ENCODE peak calls at places on chromosomes 16 and 17, in ten cellular contexts. Q is CD4-positive, alpha-beta T cell; V is CD8-positive, alpha-beta T cell; L is amniotic stem cell; I is stimulated activated CD8-positive, alpha-beta memory T cell treated with anti-CD3 and anti-CD28 coated beads, Interleukin-7, amount 100 ng/mL, for 1 hour; T is KBM-7; S is aorta; B is lower lobe of right lung; O is cardiac fibroblast; U is memory B cell. Y is an unnamed sample.

GRCh38 chr17:75110307-75110937 is 653 bp downstream of the ARMC7 start:
- DNase-seq in B (peak), U (no peak), I (no peak), T (no peak), S (no peak), V (peak), L (no peak), O (no peak), Q (no peak), Y (no peak)

GRCh38 chr16:3655030-3655790 is 719 bp downstream of the DNASE1 start:
- DNase-seq in B (peak), L (no peak), U (no peak), S (peak), O (no peak), V (no peak), T (no peak), Q (no peak), I (no peak), Y (no peak)

GRCh38 chr17:70780031-70780430 is 610.7 kb downstream of the KCNJ2 start:
- DNase-seq in V (no peak), L (no peak), U (no peak), Q (no peak), I (no peak), O (peak), T (no peak), S (no peak), B (no peak), Y (no peak)

GRCh38 chr17:58325976-58326468 is 2.6 kb downstream of the TSPOAP1 start:
- DNase-seq in B (no peak), T (peak), I (no peak), Q (no peak), O (no peak), U (no peak), L (no peak), V (no peak), S (peak), Y (no peak)

GRCh38 chr16:3999890-4000325 is 116.3 kb downstream of the ADCY9 start:
- DNase-seq in Q (no peak), O (peak), B (no peak), T (peak), S (no peak), I (no peak), U (no peak), V (no peak), L (no peak), Y (no peak)

GRCh38 chr16:17963185-17963836 is 373.2 kb downstream of the NPIPA8 start:
- DNase-seq in Q (no peak), L (no peak), O (no peak), B (no peak), V (no peak), S (no peak), T (no peak), U (peak), I (no peak), Y (no peak)

GRCh38 chr16:29658693-29659092 is 4.4 kb upstream of the SPN start:
- DNase-seq in T (no peak), U (no peak), S (no peak), V (no peak), L (no peak), I (no peak), Q (no peak), B (no peak), O (no peak), Y (no peak)

GRCh38 chr16:11361751-11362742 is 16.8 kb downstream of the RMI2 start:
- DNase-seq in V (peak), S (no peak), L (no peak), U (no peak), B (no peak), O (no peak), Q (no peak), I (no peak), T (peak), Y (peak)

GRCh38 chr16:14436410-14436955 is 193.6 kb downstream of the PARN start:
- DNase-seq in V (peak), B (no peak), L (no peak), S (no peak), T (no peak), O (no peak), U (no peak), I (no peak), Q (no peak), Y (no peak)

GRCh38 chr16:86048882-86049585 is 150.1 kb downstream of the IRF8 start:
- DNase-seq in U (no peak), L (no peak), O (no peak), T (no peak), S (no peak), B (no peak), Q (no peak), V (no peak), I (no peak), Y (no peak)

GRCh38 chr16:56753410-56753809 is 23.5 kb downstream of the NUP93 start:
- DNase-seq in V (no peak), T (no peak), L (no peak), U (no peak), B (no peak), Q (no peak), O (peak), I (no peak), S (no peak), Y (no peak)

GRCh38 chr16:46970089-46970488 is 3.4 kb downstream of the DNAJA2 start:
- DNase-seq in V (no peak), L (no peak), B (no peak), T (no peak), U (no peak), S (no peak), O (no peak), I (no peak), Q (no peak), Y (no peak)

GRCh38 chr17:37774508-37774907 is 29.6 kb upstream of the HNF1B start:
- DNase-seq in I (no peak), B (no peak), S (no peak), Q (no peak), T (peak), U (peak), O (no peak), V (no peak), L (no peak), Y (no peak)

GRCh38 chr17:35731239-35731931 is at the start of gene RASL10B:
- DNase-seq in T (peak), I (no peak), S (peak), B (peak), V (peak), U (no peak), Q (no peak), L (no peak), O (peak), Y (no peak)

GRCh38 chr17:54426287-54426886 is 474.3 kb upstream of the TOM1L1 start:
- DNase-seq in S (no peak), I (no peak), U (no peak), Q (no peak), B (no peak), T (peak), O (peak), L (no peak), V (no peak), Y (no peak)

GRCh38 chr17:50491510-50491909 is 12.8 kb downstream of the RSAD1 start:
- DNase-seq in T (no peak), V (no peak), Q (no peak), L (no peak), S (no peak), I (no peak), U (no peak), B (no peak), O (no peak), Y (no peak)

GRCh38 chr17:2181206-2181983 is 122.2 kb downstream of the SMG6 start:
- DNase-seq in B (no peak), Q (no peak), S (peak), U (no peak), L (peak), O (peak), I (no peak), V (no peak), T (no peak), Y (no peak)

GRCh38 chr17:49576121-49576905 is 642 bp downstream of the NXPH3 start:
- DNase-seq in U (no peak), O (peak), Q (no peak), S (peak), B (no peak), V (no peak), L (peak), T (peak), I (no peak), Y (no peak)

GRCh38 chr17:56594528-56595418 is 1.3 kb downstream of the NOG start:
- DNase-seq in B (peak), S (peak), T (peak), L (no peak), V (peak), Q (peak), O (peak), I (no peak), U (no peak), Y (no peak)

GRCh38 chr16:67872131-67872630 is 671 bp upstream of the EDC4 start:
- DNase-seq in I (no peak), T (peak), B (no peak), U (no peak), S (no peak), L (no peak), Q (no peak), O (no peak), V (no peak), Y (no peak)

GRCh38 chr17:73368085-73368631 is 56.4 kb upstream of the CDC42EP4 start:
- DNase-seq in B (no peak), S (no peak), V (no peak), U (no peak), T (no peak), L (no peak), Q (no peak), O (no peak), I (no peak), Y (no peak)

GRCh38 chr16:61900482-61900881 is 135.8 kb downstream of the CDH8 start:
- DNase-seq in O (peak), T (no peak), B (no peak), I (no peak), S (no peak), U (no peak), Q (no peak), L (no peak), V (no peak), Y (no peak)

GRCh38 chr17:73833779-73834613 is 189.8 kb upstream of the SDK2 start:
- DNase-seq in L (no peak), Q (no peak), V (no peak), T (no peak), U (no peak), I (no peak), S (no peak), B (no peak), O (no peak), Y (no peak)

GRCh38 chr17:50976951-50977472 is 110.9 kb upstream of the TOB1 start:
- DNase-seq in S (no peak), O (peak), L (no peak), V (no peak), I (no peak), B (no peak), T (peak), U (no peak), Q (no peak), Y (no peak)

GRCh38 chr17:80499536-80499935 is 23.1 kb upstream of the NPTX1 start:
- DNase-seq in O (no peak), B (no peak), Q (no peak), U (no peak), T (no peak), I (no peak), S (no peak), V (no peak), L (no peak), Y (no peak)

GRCh38 chr16:964696-965395 is 5.9 kb downstream of the LMF1 start:
- DNase-seq in I (no peak), U (no peak), T (no peak), B (peak), L (no peak), V (peak), Q (peak), S (peak), O (no peak), Y (no peak)

GRCh38 chr16:19700319-19700781 is 17.7 kb downstream of the KNOP1 start:
- DNase-seq in I (no peak), U (no peak), V (no peak), Q (no peak), T (no peak), O (peak), L (no peak), S (peak), B (no peak), Y (no peak)

GRCh38 chr17:39867084-39867890 is 715 bp upstream of the ZPBP2 start:
- DNase-seq in Q (peak), T (no peak), L (no peak), V (peak), I (peak), O (no peak), U (no peak), S (no peak), B (no peak), Y (no peak)

GRCh38 chr17:74599531-74599939 is 7.5 kb upstream of the CD300LD start:
- DNase-seq in B (no peak), I (no peak), S (no peak), L (no peak), U (no peak), Q (no peak), O (no peak), T (peak), V (no peak), Y (peak)

GRCh38 chr17:19706791-19707727 is 9.3 kb downstream of the SLC47A2 start:
- DNase-seq in I (no peak), T (no peak), U (no peak), V (no peak), S (no peak), Q (no peak), L (no peak), O (no peak), B (no peak), Y (no peak)

GRCh38 chr17:14301279-14301760 is 439 bp downstream of the HS3ST3B1 start:
- DNase-seq in S (no peak), L (no peak), I (no peak), Q (no peak), U (no peak), V (no peak), B (no peak), O (no peak), T (no peak), Y (no peak)

GRCh38 chr16:72989203-72989991 is 58.5 kb downstream of the ZFHX3 start:
- DNase-seq in B (no peak), O (peak), L (peak), S (no peak), I (no peak), Q (no peak), V (no peak), T (no peak), U (no peak), Y (no peak)

GRCh38 chr17:4304417-4305027 is 40.7 kb upstream of the ANKFY1 start:
- DNase-seq in U (peak), I (peak), Q (peak), O (peak), T (peak), L (no peak), S (no peak), B (no peak), V (peak), Y (no peak)

GRCh38 chr17:35345926-35346771 is 27.3 kb downstream of the SLFN11 start:
- DNase-seq in B (peak), Q (peak), T (peak), U (no peak), L (no peak), S (peak), O (peak), I (no peak), V (peak), Y (peak)

GRCh38 chr17:61454932-61455753 is 2.9 kb downstream of the TBX4 start:
- DNase-seq in B (no peak), T (no peak), L (no peak), Q (no peak), I (no peak), S (no peak), U (no peak), O (no peak), V (no peak), Y (no peak)

GRCh38 chr16:30766206-30766921 is 4.2 kb downstream of the RNF40 start:
- DNase-seq in Q (no peak), U (no peak), V (no peak), L (no peak), T (no peak), O (no peak), I (no peak), S (peak), B (peak), Y (no peak)